ENCODE peak calls at places on chromosome 3, in six cellular contexts. D is sigmoid colon, V is A549, X is ovary, G is HCT116, K is breast epithelium. W is an unnamed sample.

GRCh38 chr3:177610677-177611654 is 413.7 kb upstream of the TBL1XR1 start:
- DNase-seq in D (no peak), V (no peak), X (no peak), G (no peak), K (no peak), W (no peak)

GRCh38 chr3:179321585-179322322 is 1.1 kb upstream of the ZNF639 start:
- DNase-seq in D (no peak), V (peak; percentile 39), X (no peak), G (no peak), K (no peak), W (no peak)

GRCh38 chr3:114274929-114275328 is 18.9 kb upstream of the TIGIT start:
- DNase-seq in D (no peak), V (no peak), X (no peak), G (no peak), K (no peak), W (no peak)

GRCh38 chr3:174540081-174540480 is 319.1 kb upstream of the NAALADL2 start:
- DNase-seq in D (no peak), V (no peak), X (no peak), G (no peak), K (no peak), W (no peak)

GRCh38 chr3:12135029-12135634 is 23.6 kb downstream of the TIMP4 start:
- DNase-seq in D (peak; percentile 84), V (peak; percentile 64), X (peak; percentile 84), G (peak; percentile 34), K (peak; percentile 75), W (peak; percentile 49)

GRCh38 chr3:64295594-64295993 is 70.3 kb upstream of the PRICKLE2 start:
- DNase-seq in D (peak; percentile 81), V (no peak), X (no peak), G (no peak), K (no peak), W (peak; percentile 25)

GRCh38 chr3:13364602-13365271 is 55.4 kb downstream of the NUP210 start:
- DNase-seq in D (no peak), V (no peak), X (no peak), G (no peak), K (no peak), W (no peak)

GRCh38 chr3:134317106-134317947 is 56.9 kb downstream of the AMOTL2 start:
- DNase-seq in D (no peak), V (no peak), X (no peak), G (no peak), K (no peak), W (no peak)

GRCh38 chr3:12439161-12439560 is 45.1 kb upstream of the TSEN2 start:
- DNase-seq in D (peak; percentile 7), V (no peak), X (no peak), G (no peak), K (no peak), W (no peak)

GRCh38 chr3:31166249-31166885 is 271.9 kb upstream of the GADL1 start:
- DNase-seq in D (no peak), V (no peak), X (no peak), G (no peak), K (no peak), W (peak; percentile 9)

GRCh38 chr3:64408770-64409169 is 183.5 kb upstream of the PRICKLE2 start:
- DNase-seq in D (no peak), V (no peak), X (no peak), G (no peak), K (no peak), W (no peak)

GRCh38 chr3:137259089-137259488 is 301.3 kb downstream of the IL20RB start:
- DNase-seq in D (no peak), V (no peak), X (no peak), G (no peak), K (no peak), W (no peak)

GRCh38 chr3:184261270-184262165 is at the start of gene CAMK2N2:
- DNase-seq in D (no peak), V (peak; percentile 83), X (peak; percentile 45), G (no peak), K (no peak), W (peak; percentile 100)
- TF ChIP-seq POLR2A in D (no peak), V (no peak), X (no peak), G (no peak), K (no peak), W (peak; percentile 16)

DNA sequence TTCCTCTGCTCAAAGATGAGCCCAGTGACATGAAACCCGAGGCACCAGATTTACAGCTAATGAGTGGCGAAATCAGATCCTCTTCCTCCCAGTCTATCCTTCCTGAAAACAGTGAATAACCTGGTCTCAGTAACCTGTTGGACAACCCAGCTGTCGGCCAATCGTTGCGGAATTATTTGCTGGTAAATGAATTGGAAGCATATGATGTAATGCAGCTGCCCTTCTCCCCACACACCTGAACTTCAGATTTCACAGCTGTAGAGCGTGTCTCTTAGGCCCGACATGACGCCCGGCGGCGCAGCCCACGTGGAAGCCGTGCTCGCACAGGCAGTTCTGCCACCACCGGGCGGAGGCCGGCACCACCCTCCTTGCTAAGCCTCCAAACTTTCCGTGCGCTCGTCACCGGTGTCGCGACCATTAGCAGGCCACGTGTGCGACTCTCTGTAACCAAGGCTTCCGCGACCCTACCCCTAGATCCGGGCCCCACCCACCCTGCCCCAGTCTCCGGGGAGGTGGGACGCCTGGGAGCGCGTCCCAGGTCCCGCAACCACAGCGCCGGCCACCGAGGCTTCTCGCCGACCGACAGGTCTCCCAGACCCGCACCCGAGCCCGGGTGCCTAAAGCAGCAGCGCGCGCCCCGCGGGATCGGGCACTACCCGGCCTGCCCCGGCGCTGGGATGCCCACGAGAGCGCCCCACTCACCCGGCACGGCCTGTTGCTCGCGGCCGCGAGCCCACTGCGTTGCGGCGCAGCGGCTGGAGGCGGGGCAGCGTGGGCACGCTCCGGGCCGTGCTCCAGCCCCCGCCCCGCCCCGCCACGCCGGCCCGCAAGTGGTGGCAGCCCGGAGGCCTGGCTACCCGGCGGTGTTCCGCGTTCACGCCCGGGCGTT is at the start of gene RIOX2:
- DNase-seq in D (peak; percentile 85), V (peak; percentile 64), X (peak; percentile 80), G (peak; percentile 32), K (peak; percentile 68), W (peak; percentile 73)
- TF ChIP-seq POLR2A in D (no peak), V (peak; percentile 89), X (peak; percentile 30), G (peak; percentile 77), K (no peak), W (peak; percentile 91)

GRCh38 chr3:124887996-124888298 is 782 bp upstream of the ITGB5 start:
- DNase-seq in D (no peak), V (no peak), X (no peak), G (no peak), K (no peak), W (no peak)

GRCh38 chr3:124887177-124887995 is at the start of gene ITGB5:
- DNase-seq in D (peak; percentile 93), V (peak; percentile 53), X (peak; percentile 86), G (peak; percentile 29), K (peak; percentile 77), W (peak; percentile 60)

GRCh38 chr3:124888482-124889441 is 1.6 kb upstream of the ITGB5 start:
- DNase-seq in D (peak; percentile 38), V (no peak), X (no peak), G (no peak), K (no peak), W (no peak)

GRCh38 chr3:124885466-124886167 is 1.5 kb downstream of the ITGB5 start:
- DNase-seq in D (peak; percentile 63), V (no peak), X (no peak), G (no peak), K (no peak), W (no peak)

GRCh38 chr3:124886168-124887051 is 755 bp downstream of the ITGB5 start:
- DNase-seq in D (peak; percentile 75), V (peak; percentile 52), X (peak; percentile 59), G (no peak), K (peak; percentile 55), W (peak; percentile 53)
- TF ChIP-seq POLR2A in D (peak; percentile 25), V (peak; percentile 41), X (no peak), G (peak; percentile 20), K (no peak), W (peak; percentile 37)

GRCh38 chr3:192864943-192865342 is 52.7 kb downstream of the MB21D2 start:
- DNase-seq in D (peak; percentile 67), V (no peak), X (no peak), G (no peak), K (no peak), W (no peak)
- TF ChIP-seq POLR2A in D (no peak), V (no peak), X (no peak), G (no peak), K (no peak), W (no peak)

DNA sequence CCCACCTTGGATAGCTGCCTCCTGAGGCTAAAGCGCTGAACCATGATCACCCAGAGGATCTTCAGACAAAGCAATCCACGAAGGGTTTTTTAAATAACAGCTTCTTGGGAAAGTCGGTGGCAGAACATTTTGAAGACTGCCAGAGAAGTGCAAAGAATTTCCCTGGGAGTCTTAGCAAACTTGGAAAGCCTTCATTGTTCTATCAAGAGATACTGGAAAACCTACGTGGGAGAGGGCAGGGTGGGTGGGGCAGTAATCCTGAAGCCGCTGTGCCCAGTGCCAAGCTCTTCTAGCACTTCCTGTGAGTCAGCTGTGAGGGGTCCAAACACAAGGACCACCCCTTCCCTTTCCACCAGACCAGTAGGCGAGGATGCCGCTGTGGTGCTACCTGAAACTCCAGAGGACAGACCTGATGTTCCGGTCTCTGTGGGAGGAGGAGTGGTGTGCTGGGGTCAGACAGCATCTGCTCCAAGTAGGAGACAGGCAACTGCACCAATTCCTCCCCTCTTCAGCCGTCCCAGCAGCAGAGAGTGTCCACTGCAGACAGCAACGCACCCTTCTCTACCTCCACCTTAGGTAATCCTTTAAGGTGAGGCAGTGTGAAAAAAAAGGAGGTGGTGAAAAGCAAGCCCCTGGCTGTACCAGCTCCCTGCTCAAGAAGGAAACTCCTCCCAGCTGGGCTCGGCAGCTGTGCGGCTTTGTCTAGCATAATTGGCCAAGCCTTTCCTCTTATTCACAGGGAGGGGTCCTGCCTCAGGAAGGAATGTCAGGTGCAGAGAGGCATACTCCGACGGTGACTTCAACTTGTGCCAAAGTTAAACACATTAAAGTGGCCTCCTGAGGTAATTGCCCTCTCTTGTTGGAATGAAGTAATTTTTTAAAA is 99.0 kb downstream of the TMCC1 start:
- DNase-seq in D (peak; percentile 63), V (peak; percentile 36), X (peak; percentile 47), G (peak; percentile 88), K (no peak), W (peak; percentile 61)
- TF ChIP-seq POLR2A in D (no peak), V (no peak), X (no peak), G (no peak), K (no peak), W (no peak)

GRCh38 chr3:16468114-16469098 is 45.1 kb downstream of the RFTN1 start:
- DNase-seq in D (no peak), V (no peak), X (no peak), G (no peak), K (no peak), W (no peak)

GRCh38 chr3:16470590-16470989 is 42.9 kb downstream of the RFTN1 start:
- DNase-seq in D (no peak), V (no peak), X (no peak), G (no peak), K (no peak), W (no peak)

GRCh38 chr3:16466822-16467221 is 46.7 kb downstream of the RFTN1 start:
- DNase-seq in D (no peak), V (no peak), X (no peak), G (no peak), K (no peak), W (no peak)

GRCh38 chr3:16464499-16465150 is 48.9 kb downstream of the RFTN1 start:
- DNase-seq in D (no peak), V (no peak), X (no peak), G (no peak), K (no peak), W (no peak)

GRCh38 chr3:16467368-16467767 is 46.1 kb downstream of the RFTN1 start:
- DNase-seq in D (no peak), V (no peak), X (no peak), G (no peak), K (no peak), W (no peak)
- TF ChIP-seq POLR2A in D (no peak), V (no peak), X (no peak), G (no peak), K (no peak), W (no peak)

GRCh38 chr3:169676925-169677537 is 13.5 kb upstream of the MECOM start:
- DNase-seq in D (no peak), V (no peak), X (no peak), G (no peak), K (no peak), W (no peak)
- TF ChIP-seq POLR2A in D (no peak), V (no peak), X (no peak), G (no peak), K (no peak), W (no peak)